ENCODE peak calls at places on chromosomes 11 and 22, in nine cellular contexts. Y is astrocyte of the cerebellum; B is dorsolateral prefrontal cortex; T is pons; W is NAMALWA; E is effector CD4-positive, alpha-beta T cell; K is right lobe of liver; N is WERI-Rb-1; G is T-cell. U is an unnamed sample.
A peak's percentile ranks its signal among the peaks of the same experiment; 100 is the strongest.

GRCh38 chr11:12399355-12399754 is 22.0 kb downstream of the PARVA start:
- DNase-seq in Y (no peak), G (no peak), K (no peak), W (no peak), T (no peak), E (no peak), N (no peak), B (no peak), U (no peak)

GRCh38 chr22:43643362-43643761 is 168.7 kb downstream of the EFCAB6 start:
- DNase-seq in Y (no peak), W (no peak), T (peak; percentile 72), K (no peak), N (no peak), B (peak; percentile 44), G (no peak), E (no peak), U (no peak)

GRCh38 chr11:67662142-67662805 is 11.7 kb upstream of the ACY3 start:
- DNase-seq in W (no peak), B (peak; percentile 15), K (no peak), T (no peak), E (no peak), Y (no peak), G (no peak), N (no peak), U (no peak)

GRCh38 chr11:72228229-72228843 is 3.8 kb downstream of the INPPL1 start:
- DNase-seq in T (no peak), E (no peak), G (no peak), W (no peak), B (no peak), Y (no peak), N (no peak), K (no peak), U (no peak)

GRCh38 chr22:49789289-49790141 is 38.2 kb downstream of the BRD1 start:
- DNase-seq in N (no peak), G (peak; percentile 60), W (no peak), B (no peak), K (no peak), E (peak; percentile 32), T (no peak), Y (no peak), U (no peak)

GRCh38 chr22:29625090-29625825 is 21.8 kb downstream of the NF2 start:
- DNase-seq in W (peak; percentile 71), B (peak; percentile 55), Y (peak; percentile 71), N (peak; percentile 37), G (peak; percentile 18), E (no peak), T (peak; percentile 81), K (no peak), U (peak; percentile 85)

GRCh38 chr22:43439368-43440102 is 27.7 kb downstream of the MPPED1 start:
- DNase-seq in G (no peak), T (no peak), B (no peak), K (no peak), E (no peak), N (no peak), W (no peak), Y (no peak), U (no peak)

GRCh38 chr11:65014146-65014960 is at the start of gene ARL2:
- DNase-seq in E (peak; percentile 10), K (no peak), G (no peak), T (no peak), W (no peak), Y (no peak), N (no peak), B (peak; percentile 31), U (peak; percentile 86)

GRCh38 chr22:50150161-50151129 is 20.1 kb upstream of the PANX2 start:
- DNase-seq in N (peak; percentile 47), T (no peak), B (no peak), G (no peak), Y (no peak), W (no peak), K (no peak), E (no peak), U (peak; percentile 59)

GRCh38 chr11:13338437-13339069 is 61.0 kb downstream of the BMAL1 start:
- DNase-seq in E (no peak), G (no peak), B (no peak), Y (no peak), T (no peak), K (no peak), N (no peak), W (no peak), U (peak; percentile 79)

GRCh38 chr11:14455648-14456430 is 43.8 kb downstream of the COPB1 start:
- DNase-seq in K (no peak), Y (no peak), G (no peak), W (no peak), N (no peak), E (no peak), B (no peak), T (peak; percentile 7), U (no peak)

GRCh38 chr11:82701847-82702520 is 31.7 kb downstream of the FAM181B start:
- DNase-seq in Y (peak; percentile 22), K (no peak), E (no peak), N (peak; percentile 55), B (no peak), W (peak; percentile 71), G (no peak), T (peak; percentile 77), U (peak; percentile 27)

GRCh38 chr11:66580803-66581202 is 12.1 kb downstream of the CCDC87 start:
- DNase-seq in W (no peak), E (no peak), T (no peak), G (no peak), K (no peak), Y (no peak), N (peak; percentile 59), B (no peak), U (no peak)

GRCh38 chr22:49129736-49130135 is 697.9 kb downstream of the BRD1 start:
- DNase-seq in K (no peak), N (no peak), E (no peak), B (peak; percentile 16), T (no peak), Y (no peak), G (no peak), W (no peak), U (no peak)

GRCh38 chr11:71488086-71488967 is 35.3 kb downstream of the NADSYN1 start:
- DNase-seq in K (no peak), N (no peak), Y (no peak), B (no peak), T (no peak), G (no peak), W (no peak), E (no peak), U (peak; percentile 66)

GRCh38 chr11:1150769-1151365 is 6.9 kb upstream of the MUC5AC start:
- DNase-seq in B (peak; percentile 1), N (no peak), K (peak; percentile 24), E (no peak), W (no peak), Y (no peak), G (no peak), T (no peak), U (no peak)

GRCh38 chr11:124876818-124877630 is 11.8 kb downstream of the ROBO3 start:
- DNase-seq in Y (no peak), N (no peak), G (no peak), T (no peak), W (no peak), K (no peak), E (no peak), B (no peak), U (no peak)

GRCh38 chr11:120612363-120613263 is 101.1 kb downstream of the GRIK4 start:
- DNase-seq in N (peak; percentile 52), E (no peak), W (no peak), T (no peak), Y (no peak), B (no peak), G (no peak), K (no peak), U (peak; percentile 74)

GRCh38 chr11:1852885-1853284 is at the start of gene LSP1:
- DNase-seq in T (peak; percentile 46), W (peak; percentile 96), N (no peak), Y (no peak), E (peak; percentile 74), K (no peak), G (peak; percentile 84), B (no peak), U (no peak)

GRCh38 chr11:8099291-8099899 is 18.4 kb downstream of the TUB start:
- DNase-seq in G (peak; percentile 40), B (peak; percentile 95), T (peak; percentile 85), K (no peak), W (peak; percentile 83), N (peak; percentile 79), E (peak; percentile 59), Y (peak; percentile 72), U (peak; percentile 70)

GRCh38 chr22:49150801-49151221 is 676.9 kb downstream of the BRD1 start:
- DNase-seq in N (peak; percentile 78), W (no peak), T (no peak), G (no peak), E (no peak), B (no peak), Y (no peak), K (no peak), U (no peak)

GRCh38 chr11:85823816-85824215 is 12.9 kb upstream of the SYTL2 start:
- DNase-seq in Y (no peak), W (no peak), B (no peak), G (peak; percentile 79), E (peak; percentile 62), T (no peak), K (no peak), N (no peak), U (no peak)

GRCh38 chr11:77505956-77506355 is 32.1 kb upstream of the PAK1 start:
- DNase-seq in G (no peak), B (no peak), T (no peak), Y (no peak), N (no peak), K (no peak), E (no peak), W (no peak), U (no peak)

GRCh38 chr11:88181776-88182175 is 6.5 kb upstream of the RAB38 start:
- DNase-seq in T (no peak), K (no peak), W (no peak), G (no peak), Y (no peak), N (no peak), E (no peak), B (no peak), U (no peak)

U was measured in kidney tubule cell.